ENCODE peak calls at places on chromosomes 4 and X, in four cellular contexts. One of them, this sample, is unnamed.

GRCh38 chr4:53929955-53930798 is 134.2 kb downstream of the CHIC2 start:
- DNase-seq in IMR-90: peak; percentile 93
- DNase-seq in NCI-H146: peak; percentile 95
- DNase-seq in EL: peak; percentile 87
- DNase-seq in this sample: peak; percentile 86

GRCh38 chr4:79917246-79917645 is 155.8 kb downstream of the ANTXR2 start:
- DNase-seq in EL: peak; percentile 64
- DNase-seq in NCI-H146: peak; percentile 27
- DNase-seq in IMR-90: peak; percentile 44
- DNase-seq in this sample: peak; percentile 15

GRCh38 chr4:6221851-6222760 is 21.8 kb upstream of the JAKMIP1 start:
- DNase-seq in NCI-H146: peak; percentile 77
- DNase-seq in IMR-90: no peak
- DNase-seq in EL: no peak
- DNase-seq in this sample: no peak

GRCh38 chr4:74190332-74190731 is 32.4 kb downstream of the MTHFD2L start:
- DNase-seq in NCI-H146: no peak
- DNase-seq in EL: no peak
- DNase-seq in IMR-90: no peak
- DNase-seq in this sample: no peak

GRCh38 chr4:105620640-105621323 is 68.4 kb downstream of the ARHGEF38 start:
- DNase-seq in NCI-H146: no peak
- DNase-seq in EL: peak; percentile 75
- DNase-seq in IMR-90: peak; percentile 57
- DNase-seq in this sample: peak; percentile 92

GRCh38 chr4:23680616-23681518 is 209.0 kb downstream of the PPARGC1A start:
- DNase-seq in EL: peak; percentile 4
- DNase-seq in IMR-90: peak; percentile 8
- DNase-seq in NCI-H146: no peak
- DNase-seq in this sample: peak; percentile 49

GRCh38 chr4:177554966-177555574 is 112.8 kb upstream of the AGA start:
- DNase-seq in EL: peak; percentile 44
- DNase-seq in NCI-H146: no peak
- DNase-seq in IMR-90: peak; percentile 50
- DNase-seq in this sample: no peak

GRCh38 chr4:142021761-142022160 is 385.4 kb downstream of the IL15 start:
- DNase-seq in NCI-H146: no peak
- DNase-seq in IMR-90: no peak
- DNase-seq in EL: no peak
- DNase-seq in this sample: no peak

GRCh38 chr4:113125418-113125817 is 76.0 kb downstream of the ANK2 start:
- DNase-seq in IMR-90: no peak
- DNase-seq in NCI-H146: no peak
- DNase-seq in EL: no peak
- DNase-seq in this sample: no peak

GRCh38 chrX:30835373-30835772 is 53.7 kb downstream of the TAB3 start:
- DNase-seq in IMR-90: no peak
- DNase-seq in NCI-H146: no peak
- DNase-seq in EL: no peak
- DNase-seq in this sample: no peak

GRCh38 chr4:144611850-144612249 is 34.1 kb upstream of the HHIP start:
- DNase-seq in IMR-90: peak; percentile 11
- DNase-seq in EL: peak; percentile 6
- DNase-seq in NCI-H146: no peak
- DNase-seq in this sample: no peak

GRCh38 chr4:78286281-78286680 is 229.2 kb downstream of the FRAS1 start:
- DNase-seq in NCI-H146: no peak
- DNase-seq in IMR-90: no peak
- DNase-seq in EL: no peak
- DNase-seq in this sample: no peak

GRCh38 chr4:182555997-182556418 is 312.8 kb downstream of the TENM3 start:
- DNase-seq in EL: peak; percentile 68
- DNase-seq in NCI-H146: no peak
- DNase-seq in IMR-90: peak; percentile 91
- DNase-seq in this sample: peak; percentile 90

GRCh38 chr4:159047478-159048165 is 55.3 kb upstream of the RAPGEF2 start:
- DNase-seq in NCI-H146: peak; percentile 38
- DNase-seq in EL: peak; percentile 56
- DNase-seq in IMR-90: peak; percentile 65
- DNase-seq in this sample: peak; percentile 93

This sample was measured in astrocyte.